ENCODE peak calls at places on chromosomes 2 and 18, in eight cellular contexts. One of them, this sample, is unnamed. For H3K9me2, the result is how much of the 10 kb centered on the place peaks cover.

GRCh38 chr18:24536326-24536725 is 75.9 kb downstream of the HRH4 start:
- DNase-seq in SK-N-SH: no peak
- DNase-seq in GM23248: peak
- DNase-seq in OCI-LY7: no peak
- DNase-seq in Karpas-422: no peak
- DNase-seq in PC-3: no peak
- DNase-seq in HCT116: no peak
- DNase-seq in hepatocyte: no peak
- DNase-seq in this sample: no peak

GRCh38 chr2:223930002-223930976 is 14.8 kb downstream of the WDFY1 start:
- DNase-seq in SK-N-SH: peak
- DNase-seq in GM23248: peak
- DNase-seq in OCI-LY7: no peak
- DNase-seq in Karpas-422: no peak
- DNase-seq in PC-3: no peak
- DNase-seq in HCT116: no peak
- DNase-seq in hepatocyte: peak
- DNase-seq in this sample: peak

GRCh38 chr18:6821346-6821745 is 91.8 kb downstream of the ARHGAP28 start:
- DNase-seq in SK-N-SH: no peak
- DNase-seq in GM23248: no peak
- DNase-seq in OCI-LY7: no peak
- DNase-seq in Karpas-422: no peak
- DNase-seq in PC-3: no peak
- DNase-seq in HCT116: no peak
- DNase-seq in hepatocyte: no peak
- DNase-seq in this sample: no peak

GRCh38 chr2:95526360-95527341 is 42.1 kb upstream of the TRIM43B start:
- DNase-seq in SK-N-SH: peak
- DNase-seq in GM23248: peak
- DNase-seq in OCI-LY7: no peak
- DNase-seq in Karpas-422: no peak
- DNase-seq in PC-3: peak
- DNase-seq in HCT116: peak
- DNase-seq in hepatocyte: no peak
- DNase-seq in this sample: peak

GRCh38 chr2:228541794-228542193 is 360.3 kb upstream of the SPHKAP start:
- DNase-seq in SK-N-SH: no peak
- DNase-seq in GM23248: peak
- DNase-seq in OCI-LY7: no peak
- DNase-seq in Karpas-422: no peak
- DNase-seq in PC-3: peak
- DNase-seq in HCT116: no peak
- DNase-seq in hepatocyte: no peak
- DNase-seq in this sample: no peak

GRCh38 chr2:179861027-179861776 is at the start of gene ZNF385B:
- DNase-seq in SK-N-SH: peak
- DNase-seq in GM23248: peak
- DNase-seq in OCI-LY7: peak
- DNase-seq in Karpas-422: no peak
- DNase-seq in PC-3: peak
- DNase-seq in HCT116: no peak
- DNase-seq in hepatocyte: peak
- DNase-seq in this sample: peak

GRCh38 chr18:58067611-58068010 is 23.6 kb downstream of the NEDD4L start:
- DNase-seq in SK-N-SH: no peak
- DNase-seq in GM23248: no peak
- DNase-seq in OCI-LY7: no peak
- DNase-seq in Karpas-422: no peak
- DNase-seq in PC-3: peak
- DNase-seq in HCT116: no peak
- DNase-seq in hepatocyte: no peak
- DNase-seq in this sample: peak

GRCh38 chr2:226799211-226799975 is at the start of gene IRS1:
- DNase-seq in SK-N-SH: peak
- DNase-seq in GM23248: peak
- DNase-seq in OCI-LY7: peak
- DNase-seq in Karpas-422: peak
- DNase-seq in PC-3: peak
- DNase-seq in HCT116: peak
- DNase-seq in hepatocyte: peak
- DNase-seq in this sample: peak

GRCh38 chr2:154470386-154470785 is 228.1 kb upstream of the KCNJ3 start:
- DNase-seq in SK-N-SH: no peak
- DNase-seq in GM23248: no peak
- DNase-seq in OCI-LY7: no peak
- DNase-seq in Karpas-422: no peak
- DNase-seq in PC-3: no peak
- DNase-seq in HCT116: no peak
- DNase-seq in hepatocyte: no peak
- DNase-seq in this sample: no peak

GRCh38 chr2:236870401-236870800 is 215.3 kb upstream of the COPS8 start:
- DNase-seq in SK-N-SH: no peak
- DNase-seq in GM23248: no peak
- DNase-seq in OCI-LY7: no peak
- DNase-seq in Karpas-422: no peak
- DNase-seq in PC-3: no peak
- DNase-seq in HCT116: no peak
- DNase-seq in hepatocyte: no peak
- DNase-seq in this sample: no peak

GRCh38 chr18:77530732-77531131 is 281.1 kb downstream of the GALR1 start:
- DNase-seq in SK-N-SH: no peak
- DNase-seq in GM23248: no peak
- DNase-seq in OCI-LY7: no peak
- DNase-seq in Karpas-422: no peak
- DNase-seq in PC-3: no peak
- DNase-seq in HCT116: no peak
- DNase-seq in hepatocyte: no peak
- DNase-seq in this sample: no peak

DNA sequence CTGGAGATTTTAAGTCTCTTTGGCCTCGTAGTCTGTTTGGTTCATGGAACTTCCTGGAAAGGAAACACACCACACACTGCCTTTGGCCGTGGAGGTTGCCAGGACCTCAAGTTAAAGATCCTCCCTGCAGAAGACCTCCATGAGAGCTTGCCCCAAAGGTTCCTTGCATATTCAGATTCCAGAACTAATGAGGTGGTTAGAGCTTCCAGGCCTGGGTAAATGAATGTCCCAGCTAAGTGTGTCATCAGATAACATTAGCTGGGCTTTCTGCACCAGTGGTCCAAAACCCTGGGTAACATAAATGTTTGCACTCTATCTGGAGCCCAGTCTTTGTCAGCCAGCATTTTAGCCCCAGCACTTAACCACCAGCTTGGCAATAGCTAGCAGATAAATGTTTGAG is 122.1 kb upstream of the EML6 start:
- DNase-seq in SK-N-SH: no peak
- DNase-seq in GM23248: peak
- DNase-seq in OCI-LY7: no peak
- DNase-seq in Karpas-422: no peak
- DNase-seq in PC-3: no peak
- DNase-seq in HCT116: no peak
- DNase-seq in hepatocyte: no peak
- DNase-seq in this sample: no peak
- H3K4me2 ChIP-seq in SK-N-SH: no peak
- H3K4me2 ChIP-seq in GM23248: no peak
- H3K4me2 ChIP-seq in OCI-LY7: no peak
- H3K4me2 ChIP-seq in Karpas-422: no peak
- H3K4me2 ChIP-seq in PC-3: no peak
- H3K4me2 ChIP-seq in HCT116: no peak
- H3K4me2 ChIP-seq in hepatocyte: no peak
- H3K4me2 ChIP-seq in this sample: no peak

GRCh38 chr2:158753561-158754302 is 41.4 kb upstream of the DAPL1 start:
- DNase-seq in SK-N-SH: peak
- DNase-seq in GM23248: peak
- DNase-seq in OCI-LY7: peak
- DNase-seq in Karpas-422: peak
- DNase-seq in PC-3: peak
- DNase-seq in HCT116: peak
- DNase-seq in hepatocyte: peak
- DNase-seq in this sample: peak
- H3K4me3 ChIP-seq in SK-N-SH: no peak
- H3K4me3 ChIP-seq in GM23248: peak
- H3K4me3 ChIP-seq in OCI-LY7: no peak
- H3K4me3 ChIP-seq in Karpas-422: no peak
- H3K4me3 ChIP-seq in PC-3: peak
- H3K4me3 ChIP-seq in HCT116: no peak
- H3K4me3 ChIP-seq in hepatocyte: no peak
- H3K4me3 ChIP-seq in this sample: peak

DNA sequence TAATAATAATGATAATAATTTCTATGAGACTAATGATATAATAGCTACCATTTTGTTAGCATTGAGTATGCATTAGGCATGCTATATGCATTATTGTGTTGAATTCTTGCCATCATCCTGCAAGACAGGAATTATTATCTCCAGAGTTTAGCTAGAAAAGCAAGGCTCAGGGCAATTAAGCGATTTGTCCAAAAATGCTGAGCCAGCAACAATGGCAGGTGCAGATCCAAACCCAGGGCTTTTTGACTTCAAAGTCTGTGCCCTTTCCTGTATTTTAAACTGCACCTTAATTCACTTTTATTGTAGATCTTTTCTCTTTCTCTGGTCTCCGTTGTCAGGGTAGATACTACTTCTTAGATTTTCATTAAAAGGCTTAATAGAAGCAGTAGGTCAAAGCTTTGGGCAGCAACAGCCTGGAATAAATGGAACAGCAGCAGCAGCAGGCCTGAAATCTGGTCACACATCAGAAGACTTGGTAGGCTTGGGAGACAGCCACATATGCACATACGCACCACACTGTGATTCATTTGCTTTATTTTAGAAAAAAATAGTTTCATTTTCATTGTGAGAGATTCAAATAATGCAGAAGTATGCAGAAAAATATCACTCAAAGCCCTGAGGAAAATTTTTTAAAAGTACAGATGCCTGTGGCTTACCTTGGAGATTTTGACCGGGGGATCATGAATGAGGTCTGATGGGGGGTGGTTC is 455.6 kb downstream of the TSN start:
- DNase-seq in SK-N-SH: no peak
- DNase-seq in GM23248: no peak
- DNase-seq in OCI-LY7: no peak
- DNase-seq in Karpas-422: no peak
- DNase-seq in PC-3: no peak
- DNase-seq in HCT116: no peak
- DNase-seq in hepatocyte: no peak
- DNase-seq in this sample: no peak
- H3K9me2 ChIP-seq in SK-N-SH: under half
- H3K9me2 ChIP-seq in GM23248: under half
- H3K9me2 ChIP-seq in OCI-LY7: under half
- H3K9me2 ChIP-seq in Karpas-422: under half
- H3K9me2 ChIP-seq in PC-3: under half
- H3K9me2 ChIP-seq in HCT116: under half
- H3K9me2 ChIP-seq in hepatocyte: under half
- H3K9me2 ChIP-seq in this sample: under half

GRCh38 chr18:32875625-32876024 is 102.8 kb upstream of the KLHL14 start:
- DNase-seq in SK-N-SH: no peak
- DNase-seq in GM23248: no peak
- DNase-seq in OCI-LY7: no peak
- DNase-seq in Karpas-422: no peak
- DNase-seq in PC-3: no peak
- DNase-seq in HCT116: no peak
- DNase-seq in hepatocyte: no peak
- DNase-seq in this sample: no peak
- H3K4me2 ChIP-seq in SK-N-SH: no peak
- H3K4me2 ChIP-seq in GM23248: no peak
- H3K4me2 ChIP-seq in OCI-LY7: no peak
- H3K4me2 ChIP-seq in Karpas-422: no peak
- H3K4me2 ChIP-seq in PC-3: no peak
- H3K4me2 ChIP-seq in HCT116: no peak
- H3K4me2 ChIP-seq in hepatocyte: no peak
- H3K4me2 ChIP-seq in this sample: no peak

DNA sequence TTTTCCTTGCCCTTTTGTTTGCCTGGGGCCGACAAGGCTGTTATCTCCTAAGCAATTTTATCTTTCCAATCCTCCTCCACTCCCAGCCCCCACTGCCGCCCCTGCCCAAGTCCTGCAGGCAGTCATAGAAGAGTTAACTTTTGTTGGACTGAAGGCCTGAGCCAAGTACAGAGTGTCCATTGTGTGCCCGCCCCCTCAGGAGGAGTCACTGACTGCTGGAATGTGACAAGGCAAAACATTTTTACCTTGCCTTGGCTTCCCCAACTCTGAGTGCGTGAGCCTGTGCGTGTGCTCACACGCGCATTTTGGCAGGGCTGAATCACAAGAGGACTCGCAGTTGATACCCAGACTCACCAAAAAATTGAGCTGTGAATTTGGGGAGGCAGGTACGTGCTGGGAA is 16.2 kb downstream of the SETBP1 start:
- DNase-seq in SK-N-SH: no peak
- DNase-seq in GM23248: peak
- DNase-seq in OCI-LY7: no peak
- DNase-seq in Karpas-422: no peak
- DNase-seq in PC-3: no peak
- DNase-seq in HCT116: no peak
- DNase-seq in hepatocyte: peak
- DNase-seq in this sample: no peak
- H3K4me3 ChIP-seq in SK-N-SH: no peak
- H3K4me3 ChIP-seq in GM23248: no peak
- H3K4me3 ChIP-seq in OCI-LY7: no peak
- H3K4me3 ChIP-seq in Karpas-422: no peak
- H3K4me3 ChIP-seq in PC-3: no peak
- H3K4me3 ChIP-seq in HCT116: no peak
- H3K4me3 ChIP-seq in hepatocyte: no peak
- H3K4me3 ChIP-seq in this sample: peak

DNA sequence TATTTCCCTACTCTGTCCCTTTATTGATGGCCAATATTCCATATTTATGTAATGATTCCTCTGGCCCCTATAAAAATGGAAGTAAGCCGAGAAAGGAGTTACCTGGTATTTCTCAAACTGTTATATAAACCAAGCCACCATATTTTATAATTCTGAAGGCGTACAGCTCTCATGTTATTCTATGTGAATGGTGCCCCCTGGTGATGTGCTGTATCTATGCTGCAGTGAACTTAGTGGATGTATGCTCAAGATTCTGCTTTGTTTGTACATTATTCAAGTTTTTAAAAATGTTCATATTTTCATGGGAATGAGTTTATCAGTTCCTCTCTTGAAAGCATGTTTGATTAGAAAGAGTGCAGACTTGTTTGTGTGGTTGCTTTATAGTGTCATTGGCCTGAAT is 194.5 kb upstream of the LRRTM1 start:
- DNase-seq in SK-N-SH: peak
- DNase-seq in GM23248: peak
- DNase-seq in OCI-LY7: peak
- DNase-seq in Karpas-422: peak
- DNase-seq in PC-3: peak
- DNase-seq in HCT116: peak
- DNase-seq in hepatocyte: peak
- DNase-seq in this sample: peak
- H3K9me2 ChIP-seq in SK-N-SH: under half
- H3K9me2 ChIP-seq in GM23248: under half
- H3K9me2 ChIP-seq in OCI-LY7: under half
- H3K9me2 ChIP-seq in Karpas-422: under half
- H3K9me2 ChIP-seq in PC-3: under half
- H3K9me2 ChIP-seq in HCT116: under half
- H3K9me2 ChIP-seq in hepatocyte: under half
- H3K9me2 ChIP-seq in this sample: under half

DNA sequence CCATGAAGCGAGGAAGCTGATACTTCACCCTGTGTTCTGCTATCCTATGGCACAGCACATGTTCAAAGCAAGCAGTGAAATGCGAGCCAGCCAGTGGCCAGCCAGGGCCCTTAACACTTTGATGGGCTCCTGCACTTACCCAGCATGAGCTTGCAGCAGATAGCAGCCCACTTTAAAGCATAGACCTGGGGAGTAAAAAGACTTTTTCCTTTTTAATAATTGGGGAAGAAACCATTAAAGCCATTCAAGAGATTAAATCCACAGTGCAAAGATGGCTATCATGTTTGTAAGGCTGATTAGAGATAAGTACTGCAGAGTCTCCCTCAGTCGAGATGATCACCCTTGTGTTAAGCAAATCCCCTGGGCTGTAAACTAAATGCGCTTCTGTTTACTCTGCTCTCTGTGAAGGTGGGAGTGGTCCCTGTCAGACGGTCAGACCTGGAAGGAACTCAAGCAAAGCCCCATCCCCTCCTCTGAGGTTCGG is 15.7 kb downstream of the CCBE1 start:
- DNase-seq in SK-N-SH: no peak
- DNase-seq in GM23248: no peak
- DNase-seq in OCI-LY7: no peak
- DNase-seq in Karpas-422: no peak
- DNase-seq in PC-3: no peak
- DNase-seq in HCT116: no peak
- DNase-seq in hepatocyte: no peak
- DNase-seq in this sample: no peak
- H3K4me2 ChIP-seq in SK-N-SH: no peak
- H3K4me2 ChIP-seq in GM23248: no peak
- H3K4me2 ChIP-seq in OCI-LY7: no peak
- H3K4me2 ChIP-seq in Karpas-422: no peak
- H3K4me2 ChIP-seq in PC-3: no peak
- H3K4me2 ChIP-seq in HCT116: no peak
- H3K4me2 ChIP-seq in hepatocyte: peak
- H3K4me2 ChIP-seq in this sample: peak